ENCODE peak calls at places on chromosomes 5 and 9, in nine cellular contexts. One of them, this sample, is unnamed.

GRCh38 chr9:72294952-72295351 is 70.1 kb downstream of the ZFAND5 start:
- DNase-seq in A549: peak; percentile 94
- DNase-seq in naive thymus-derived CD4-positive, alpha-beta T cell: no peak
- DNase-seq in AG04450: no peak
- DNase-seq in H1: no peak
- DNase-seq in OCI-LY7: no peak
- DNase-seq in breast epithelium: no peak
- DNase-seq in upper lobe of left lung: peak; percentile 66
- DNase-seq in cardiac muscle cell: peak; percentile 65
- DNase-seq in this sample: no peak

GRCh38 chr9:124291801-124292396 is 34.1 kb downstream of the NEK6 start:
- DNase-seq in A549: no peak
- DNase-seq in breast epithelium: no peak
- DNase-seq in OCI-LY7: peak; percentile 25
- DNase-seq in naive thymus-derived CD4-positive, alpha-beta T cell: no peak
- DNase-seq in H1: no peak
- DNase-seq in cardiac muscle cell: no peak
- DNase-seq in upper lobe of left lung: peak; percentile 48
- DNase-seq in AG04450: no peak
- DNase-seq in this sample: peak; percentile 44

GRCh38 chr5:94240616-94241287 is 377.7 kb downstream of the KIAA0825 start:
- DNase-seq in cardiac muscle cell: peak; percentile 16
- DNase-seq in naive thymus-derived CD4-positive, alpha-beta T cell: no peak
- DNase-seq in AG04450: no peak
- DNase-seq in breast epithelium: no peak
- DNase-seq in A549: no peak
- DNase-seq in OCI-LY7: no peak
- DNase-seq in upper lobe of left lung: no peak
- DNase-seq in H1: no peak
- DNase-seq in this sample: no peak

GRCh38 chr5:68928617-68929302 is 165.1 kb upstream of the SLC30A5 start:
- DNase-seq in breast epithelium: no peak
- DNase-seq in AG04450: no peak
- DNase-seq in A549: no peak
- DNase-seq in H1: no peak
- DNase-seq in naive thymus-derived CD4-positive, alpha-beta T cell: no peak
- DNase-seq in upper lobe of left lung: no peak
- DNase-seq in cardiac muscle cell: no peak
- DNase-seq in OCI-LY7: no peak
- DNase-seq in this sample: no peak

GRCh38 chr5:3650868-3651267 is 55.2 kb downstream of the IRX1 start:
- DNase-seq in naive thymus-derived CD4-positive, alpha-beta T cell: no peak
- DNase-seq in cardiac muscle cell: no peak
- DNase-seq in breast epithelium: no peak
- DNase-seq in OCI-LY7: no peak
- DNase-seq in H1: no peak
- DNase-seq in upper lobe of left lung: no peak
- DNase-seq in AG04450: no peak
- DNase-seq in A549: no peak
- DNase-seq in this sample: no peak

GRCh38 chr5:76715484-76715733 is 517 bp upstream of the F2R start:
- DNase-seq in cardiac muscle cell: no peak
- DNase-seq in naive thymus-derived CD4-positive, alpha-beta T cell: no peak
- DNase-seq in AG04450: no peak
- DNase-seq in H1: no peak
- DNase-seq in breast epithelium: no peak
- DNase-seq in upper lobe of left lung: no peak
- DNase-seq in OCI-LY7: no peak
- DNase-seq in A549: no peak
- DNase-seq in this sample: no peak

GRCh38 chr5:107670927-107671741 is at the start of gene EFNA5:
- DNase-seq in naive thymus-derived CD4-positive, alpha-beta T cell: no peak
- DNase-seq in H1: peak; percentile 76
- DNase-seq in AG04450: no peak
- DNase-seq in breast epithelium: peak; percentile 31
- DNase-seq in OCI-LY7: peak; percentile 77
- DNase-seq in cardiac muscle cell: peak; percentile 63
- DNase-seq in upper lobe of left lung: peak; percentile 31
- DNase-seq in A549: peak; percentile 30
- DNase-seq in this sample: peak; percentile 56

GRCh38 chr5:133870661-133871060 is 97.8 kb downstream of the C5orf15 start:
- DNase-seq in upper lobe of left lung: no peak
- DNase-seq in cardiac muscle cell: peak; percentile 79
- DNase-seq in AG04450: peak; percentile 16
- DNase-seq in A549: no peak
- DNase-seq in OCI-LY7: no peak
- DNase-seq in breast epithelium: peak; percentile 31
- DNase-seq in naive thymus-derived CD4-positive, alpha-beta T cell: no peak
- DNase-seq in H1: no peak
- DNase-seq in this sample: no peak

GRCh38 chr5:91128604-91129003 is 254.5 kb downstream of the ARRDC3 start:
- DNase-seq in H1: no peak
- DNase-seq in naive thymus-derived CD4-positive, alpha-beta T cell: no peak
- DNase-seq in upper lobe of left lung: no peak
- DNase-seq in OCI-LY7: no peak
- DNase-seq in breast epithelium: no peak
- DNase-seq in AG04450: no peak
- DNase-seq in A549: no peak
- DNase-seq in cardiac muscle cell: no peak
- DNase-seq in this sample: no peak

GRCh38 chr5:111932207-111932606 is 175.2 kb upstream of the NREP start:
- DNase-seq in AG04450: no peak
- DNase-seq in breast epithelium: no peak
- DNase-seq in H1: no peak
- DNase-seq in OCI-LY7: no peak
- DNase-seq in naive thymus-derived CD4-positive, alpha-beta T cell: no peak
- DNase-seq in upper lobe of left lung: no peak
- DNase-seq in cardiac muscle cell: no peak
- DNase-seq in A549: no peak
- DNase-seq in this sample: no peak

GRCh38 chr9:13264788-13265187 is 14.7 kb downstream of the MPDZ start:
- DNase-seq in cardiac muscle cell: peak; percentile 16
- DNase-seq in naive thymus-derived CD4-positive, alpha-beta T cell: no peak
- DNase-seq in breast epithelium: peak; percentile 77
- DNase-seq in H1: no peak
- DNase-seq in OCI-LY7: no peak
- DNase-seq in A549: no peak
- DNase-seq in upper lobe of left lung: no peak
- DNase-seq in AG04450: no peak
- DNase-seq in this sample: no peak

GRCh38 chr9:136265561-136266355 is 20.1 kb upstream of the QSOX2 start:
- DNase-seq in A549: no peak
- DNase-seq in AG04450: no peak
- DNase-seq in cardiac muscle cell: no peak
- DNase-seq in breast epithelium: no peak
- DNase-seq in OCI-LY7: no peak
- DNase-seq in naive thymus-derived CD4-positive, alpha-beta T cell: no peak
- DNase-seq in upper lobe of left lung: no peak
- DNase-seq in H1: no peak
- DNase-seq in this sample: no peak

GRCh38 chr9:28212979-28213378 is 639.7 kb upstream of the C9orf72 start:
- DNase-seq in OCI-LY7: no peak
- DNase-seq in AG04450: peak; percentile 7
- DNase-seq in cardiac muscle cell: peak; percentile 56
- DNase-seq in upper lobe of left lung: no peak
- DNase-seq in naive thymus-derived CD4-positive, alpha-beta T cell: no peak
- DNase-seq in H1: no peak
- DNase-seq in breast epithelium: no peak
- DNase-seq in A549: peak; percentile 56
- DNase-seq in this sample: no peak

GRCh38 chr9:35518981-35519679 is 29.2 kb downstream of the RUSC2 start:
- DNase-seq in naive thymus-derived CD4-positive, alpha-beta T cell: no peak
- DNase-seq in A549: peak; percentile 73
- DNase-seq in H1: no peak
- DNase-seq in AG04450: no peak
- DNase-seq in cardiac muscle cell: peak; percentile 65
- DNase-seq in OCI-LY7: no peak
- DNase-seq in upper lobe of left lung: peak; percentile 24
- DNase-seq in breast epithelium: peak; percentile 76
- DNase-seq in this sample: no peak

GRCh38 chr9:35518212-35518917 is 28.5 kb downstream of the RUSC2 start:
- DNase-seq in breast epithelium: peak; percentile 89
- DNase-seq in A549: peak; percentile 98
- DNase-seq in AG04450: peak; percentile 88
- DNase-seq in H1: no peak
- DNase-seq in OCI-LY7: no peak
- DNase-seq in cardiac muscle cell: peak; percentile 88
- DNase-seq in upper lobe of left lung: peak; percentile 42
- DNase-seq in naive thymus-derived CD4-positive, alpha-beta T cell: no peak
- DNase-seq in this sample: no peak

GRCh38 chr9:35517136-35517535 is 27.2 kb downstream of the RUSC2 start:
- DNase-seq in A549: no peak
- DNase-seq in H1: no peak
- DNase-seq in cardiac muscle cell: peak; percentile 51
- DNase-seq in upper lobe of left lung: no peak
- DNase-seq in breast epithelium: no peak
- DNase-seq in naive thymus-derived CD4-positive, alpha-beta T cell: no peak
- DNase-seq in AG04450: no peak
- DNase-seq in OCI-LY7: no peak
- DNase-seq in this sample: no peak

GRCh38 chr9:35516481-35516880 is 26.6 kb downstream of the RUSC2 start:
- DNase-seq in breast epithelium: no peak
- DNase-seq in naive thymus-derived CD4-positive, alpha-beta T cell: no peak
- DNase-seq in cardiac muscle cell: peak; percentile 75
- DNase-seq in A549: peak; percentile 74
- DNase-seq in upper lobe of left lung: no peak
- DNase-seq in H1: no peak
- DNase-seq in AG04450: no peak
- DNase-seq in OCI-LY7: no peak
- DNase-seq in this sample: no peak

DNA sequence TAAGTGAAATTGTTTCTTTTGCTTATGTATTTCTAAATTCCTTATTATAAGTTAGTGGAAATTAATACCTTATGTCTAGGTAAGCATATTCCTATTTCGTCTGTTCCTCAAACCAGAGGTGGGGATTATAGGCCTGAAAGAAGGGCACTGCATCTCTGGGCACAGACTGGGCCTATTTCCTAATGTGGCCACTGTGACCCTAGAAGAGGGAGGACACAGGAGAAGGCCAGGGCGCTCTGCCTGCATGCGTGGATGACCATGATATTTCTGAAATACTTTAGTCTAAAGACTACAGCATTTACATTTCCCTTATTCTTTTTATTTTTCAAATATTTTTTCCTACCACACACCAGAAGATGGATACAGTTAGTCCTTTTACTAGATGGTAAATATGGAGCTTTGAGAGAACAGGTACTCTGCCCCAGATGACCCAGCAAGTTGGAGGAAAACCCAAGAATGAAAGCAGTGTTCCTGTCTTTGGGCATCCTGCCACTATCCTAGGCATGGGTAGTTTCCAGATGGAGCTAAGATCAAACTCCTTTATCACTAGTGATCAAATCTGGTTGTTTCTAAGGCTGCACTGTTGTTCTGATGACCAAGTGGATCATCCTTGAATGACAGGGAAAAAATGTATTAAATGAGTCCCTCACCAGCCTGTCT is 27.8 kb downstream of the RUSC2 start:
- DNase-seq in cardiac muscle cell: no peak
- DNase-seq in AG04450: no peak
- DNase-seq in breast epithelium: peak; percentile 45
- DNase-seq in A549: no peak
- DNase-seq in upper lobe of left lung: no peak
- DNase-seq in naive thymus-derived CD4-positive, alpha-beta T cell: no peak
- DNase-seq in H1: no peak
- DNase-seq in OCI-LY7: no peak
- DNase-seq in this sample: no peak
- H3K27ac ChIP-seq in cardiac muscle cell: peak overlapping the region; percentile 93
- H3K27ac ChIP-seq in AG04450: peak overlapping the region; percentile 92
- H3K27ac ChIP-seq in breast epithelium: peak overlapping the region; percentile 93
- H3K27ac ChIP-seq in A549: peak overlapping the region; percentile 95
- H3K27ac ChIP-seq in upper lobe of left lung: peak overlapping the region; percentile 76
- H3K27ac ChIP-seq in naive thymus-derived CD4-positive, alpha-beta T cell: no peak overlapping the region
- H3K27ac ChIP-seq in H1: no peak overlapping the region
- H3K27ac ChIP-seq in OCI-LY7: no peak overlapping the region
- H3K27ac ChIP-seq in this sample: no peak overlapping the region

GRCh38 chr5:109413463-109413862 is 3.7 kb upstream of the PJA2 start:
- DNase-seq in OCI-LY7: no peak
- DNase-seq in upper lobe of left lung: no peak
- DNase-seq in H1: no peak
- DNase-seq in A549: no peak
- DNase-seq in AG04450: no peak
- DNase-seq in naive thymus-derived CD4-positive, alpha-beta T cell: no peak
- DNase-seq in breast epithelium: no peak
- DNase-seq in cardiac muscle cell: peak; percentile 40
- DNase-seq in this sample: no peak
- H3K27ac ChIP-seq in OCI-LY7: no peak overlapping the region
- H3K27ac ChIP-seq in upper lobe of left lung: no peak overlapping the region
- H3K27ac ChIP-seq in H1: peak overlapping the region; percentile 43
- H3K27ac ChIP-seq in A549: no peak overlapping the region
- H3K27ac ChIP-seq in AG04450: no peak overlapping the region
- H3K27ac ChIP-seq in naive thymus-derived CD4-positive, alpha-beta T cell: no peak overlapping the region
- H3K27ac ChIP-seq in breast epithelium: peak overlapping the region; percentile 73
- H3K27ac ChIP-seq in cardiac muscle cell: peak overlapping the region; percentile 81
- H3K27ac ChIP-seq in this sample: no peak overlapping the region

GRCh38 chr9:92988215-92988731 is 41.0 kb downstream of the FGD3 start:
- DNase-seq in cardiac muscle cell: no peak
- DNase-seq in upper lobe of left lung: no peak
- DNase-seq in breast epithelium: peak; percentile 11
- DNase-seq in OCI-LY7: no peak
- DNase-seq in H1: no peak
- DNase-seq in AG04450: no peak
- DNase-seq in A549: no peak
- DNase-seq in naive thymus-derived CD4-positive, alpha-beta T cell: no peak
- DNase-seq in this sample: no peak
- H3K27ac ChIP-seq in cardiac muscle cell: no peak overlapping the region
- H3K27ac ChIP-seq in upper lobe of left lung: no peak overlapping the region
- H3K27ac ChIP-seq in breast epithelium: peak overlapping the region; percentile 50
- H3K27ac ChIP-seq in OCI-LY7: no peak overlapping the region
- H3K27ac ChIP-seq in H1: peak overlapping the region; percentile 71
- H3K27ac ChIP-seq in AG04450: no peak overlapping the region
- H3K27ac ChIP-seq in A549: no peak overlapping the region
- H3K27ac ChIP-seq in naive thymus-derived CD4-positive, alpha-beta T cell: peak overlapping the region; percentile 47
- H3K27ac ChIP-seq in this sample: peak overlapping the region; percentile 44

DNA sequence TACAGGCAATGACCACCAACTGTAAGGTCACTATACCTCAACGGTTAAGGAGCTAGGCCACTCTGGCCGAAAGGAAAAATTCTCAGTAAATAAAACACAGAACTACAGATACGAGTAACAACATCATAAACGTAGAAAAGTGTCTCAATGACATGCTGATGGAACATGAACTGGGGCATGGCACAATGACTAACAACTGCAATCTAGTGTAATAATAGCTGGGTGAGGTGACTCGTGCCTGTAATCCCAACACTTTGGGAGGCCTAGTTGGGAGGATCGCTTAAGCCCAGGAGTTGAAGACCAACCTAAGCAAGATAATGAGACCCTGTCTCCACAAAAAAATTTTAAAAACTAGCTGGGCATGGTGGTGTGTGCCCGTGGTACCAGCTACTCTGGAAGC is 9.8 kb upstream of the RAPGEF6 start:
- DNase-seq in breast epithelium: no peak
- DNase-seq in OCI-LY7: no peak
- DNase-seq in AG04450: no peak
- DNase-seq in cardiac muscle cell: no peak
- DNase-seq in H1: no peak
- DNase-seq in A549: no peak
- DNase-seq in upper lobe of left lung: no peak
- DNase-seq in naive thymus-derived CD4-positive, alpha-beta T cell: no peak
- DNase-seq in this sample: no peak
- H3K27ac ChIP-seq in breast epithelium: no peak overlapping the region
- H3K27ac ChIP-seq in OCI-LY7: no peak overlapping the region
- H3K27ac ChIP-seq in AG04450: no peak overlapping the region
- H3K27ac ChIP-seq in cardiac muscle cell: no peak overlapping the region
- H3K27ac ChIP-seq in H1: no peak overlapping the region
- H3K27ac ChIP-seq in A549: no peak overlapping the region
- H3K27ac ChIP-seq in upper lobe of left lung: no peak overlapping the region
- H3K27ac ChIP-seq in naive thymus-derived CD4-positive, alpha-beta T cell: no peak overlapping the region
- H3K27ac ChIP-seq in this sample: no peak overlapping the region